ENCODE peak calls at places on chromosome 17, in nine cellular contexts. F is H1, G is endothelial cell of umbilical vein, U is HCT116, N is suprapubic skin, Y is Panc1, V is transverse colon, S is HL-60, X is stomach. O is an unnamed sample.

GRCh38 chr17:1399366-1399678 is 700 bp downstream of the YWHAE start:
- DNase-seq in Y (no peak), F (no peak), U (no peak), S (peak; percentile 9), V (no peak), X (peak; percentile 45), G (peak; percentile 42), N (peak; percentile 79), O (peak; percentile 89)

GRCh38 chr17:45093444-45094110 is 32.5 kb downstream of the NMT1 start:
- DNase-seq in Y (no peak), S (no peak), F (no peak), V (no peak), N (no peak), X (no peak), G (no peak), U (no peak), O (no peak)

GRCh38 chr17:78348055-78348745 is 11.7 kb downstream of the SOCS3 start:
- DNase-seq in V (no peak), G (no peak), S (no peak), N (no peak), U (no peak), F (no peak), X (no peak), Y (no peak), O (no peak)

GRCh38 chr17:50137050-50137449 is 7.1 kb upstream of the SAMD14 start:
- DNase-seq in V (no peak), G (no peak), N (no peak), F (no peak), S (no peak), Y (no peak), X (no peak), U (no peak), O (no peak)

GRCh38 chr17:59377410-59377809 is 46.0 kb downstream of the YPEL2 start:
- DNase-seq in V (no peak), Y (no peak), S (no peak), F (no peak), N (no peak), X (no peak), U (no peak), G (peak; percentile 94), O (no peak)

GRCh38 chr17:67528751-67529436 is 151.8 kb downstream of the PITPNC1 start:
- DNase-seq in G (peak; percentile 94), U (peak; percentile 84), F (peak; percentile 67), N (peak; percentile 80), Y (peak; percentile 13), V (peak; percentile 71), S (no peak), X (peak; percentile 80), O (peak; percentile 82)

GRCh38 chr17:967122-967521 is 12.5 kb downstream of the NXN start:
- DNase-seq in Y (no peak), V (no peak), G (no peak), U (no peak), S (no peak), F (no peak), N (no peak), X (no peak), O (no peak)

GRCh38 chr17:80109066-80109618 is 7.8 kb downstream of the GAA start:
- DNase-seq in F (no peak), U (no peak), N (peak; percentile 46), G (no peak), X (no peak), V (no peak), Y (no peak), S (no peak), O (peak; percentile 41)

GRCh38 chr17:17990282-17990681 is 17.6 kb downstream of the DRC3 start:
- DNase-seq in S (no peak), V (no peak), U (no peak), X (no peak), Y (no peak), F (no peak), N (no peak), G (no peak), O (no peak)

GRCh38 chr17:69462882-69463281 is 48.4 kb downstream of the MAP2K6 start:
- DNase-seq in S (no peak), X (no peak), V (no peak), N (no peak), U (no peak), F (no peak), Y (no peak), G (no peak), O (no peak)

GRCh38 chr17:69457603-69458002 is 43.1 kb downstream of the MAP2K6 start:
- DNase-seq in S (no peak), G (no peak), F (no peak), V (no peak), Y (no peak), U (no peak), N (no peak), X (no peak), O (no peak)

GRCh38 chr17:69462010-69462409 is 47.5 kb downstream of the MAP2K6 start:
- DNase-seq in N (no peak), S (no peak), U (no peak), V (no peak), F (no peak), X (no peak), Y (no peak), G (no peak), O (no peak)

GRCh38 chr17:69466451-69466850 is 52.0 kb downstream of the MAP2K6 start:
- DNase-seq in X (no peak), S (no peak), Y (no peak), G (no peak), V (no peak), U (no peak), F (no peak), N (no peak), O (no peak)

DNA sequence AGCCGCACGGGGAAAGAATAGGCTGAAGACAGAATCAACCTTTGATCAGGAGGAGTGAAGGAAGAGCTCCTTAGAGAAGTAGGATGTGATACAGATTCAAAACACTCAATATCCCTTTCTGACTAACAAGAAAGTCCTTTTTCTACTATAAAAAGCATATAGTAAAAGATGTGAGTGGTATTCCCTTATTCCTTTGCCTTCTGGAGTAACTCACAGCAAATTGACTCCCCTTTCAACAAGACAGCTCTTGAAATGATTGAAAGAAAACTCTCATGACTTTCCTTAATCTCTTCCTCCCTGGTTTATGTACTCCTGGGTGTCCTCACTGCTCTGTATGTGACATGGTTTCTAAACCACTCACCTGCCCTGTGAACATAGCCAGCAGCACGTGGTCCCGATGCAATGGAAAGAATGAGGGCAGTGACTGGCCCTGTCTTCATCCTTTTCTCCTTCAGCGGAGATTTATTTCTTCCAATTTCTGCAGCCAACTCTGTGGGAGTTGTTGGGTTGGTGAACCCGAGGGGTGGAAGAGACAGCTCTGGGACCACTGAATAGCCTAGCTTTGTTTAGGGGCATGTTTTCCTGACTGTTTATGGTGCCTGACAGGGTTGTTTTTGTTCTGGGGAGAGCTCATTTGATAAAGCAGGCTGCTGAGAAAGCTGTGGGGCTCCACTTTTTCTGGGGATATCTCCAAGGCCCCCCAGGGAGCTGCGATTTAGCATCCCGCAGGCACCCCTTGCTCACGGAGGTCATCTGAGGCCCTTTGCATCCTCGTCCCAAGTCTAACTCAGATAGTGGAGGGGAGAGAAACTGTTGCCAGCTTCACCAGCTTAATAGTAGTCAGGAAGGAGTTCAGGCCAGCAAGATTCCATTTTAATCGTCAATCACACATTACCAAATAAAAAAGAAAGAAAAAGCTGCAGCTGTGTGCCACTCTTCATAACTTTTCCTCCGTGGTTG is 46.7 kb downstream of the MAP2K6 start:
- DNase-seq in G (no peak), X (no peak), V (no peak), Y (no peak), U (no peak), F (no peak), S (no peak), N (no peak), O (no peak)
- H3K4me3 ChIP-seq in G (no peak overlapping the region), X (no peak overlapping the region), V (no peak overlapping the region), Y (no peak overlapping the region), U (no peak overlapping the region), F (no peak overlapping the region), S (no peak overlapping the region), N (no peak overlapping the region), O (no peak overlapping the region)

DNA sequence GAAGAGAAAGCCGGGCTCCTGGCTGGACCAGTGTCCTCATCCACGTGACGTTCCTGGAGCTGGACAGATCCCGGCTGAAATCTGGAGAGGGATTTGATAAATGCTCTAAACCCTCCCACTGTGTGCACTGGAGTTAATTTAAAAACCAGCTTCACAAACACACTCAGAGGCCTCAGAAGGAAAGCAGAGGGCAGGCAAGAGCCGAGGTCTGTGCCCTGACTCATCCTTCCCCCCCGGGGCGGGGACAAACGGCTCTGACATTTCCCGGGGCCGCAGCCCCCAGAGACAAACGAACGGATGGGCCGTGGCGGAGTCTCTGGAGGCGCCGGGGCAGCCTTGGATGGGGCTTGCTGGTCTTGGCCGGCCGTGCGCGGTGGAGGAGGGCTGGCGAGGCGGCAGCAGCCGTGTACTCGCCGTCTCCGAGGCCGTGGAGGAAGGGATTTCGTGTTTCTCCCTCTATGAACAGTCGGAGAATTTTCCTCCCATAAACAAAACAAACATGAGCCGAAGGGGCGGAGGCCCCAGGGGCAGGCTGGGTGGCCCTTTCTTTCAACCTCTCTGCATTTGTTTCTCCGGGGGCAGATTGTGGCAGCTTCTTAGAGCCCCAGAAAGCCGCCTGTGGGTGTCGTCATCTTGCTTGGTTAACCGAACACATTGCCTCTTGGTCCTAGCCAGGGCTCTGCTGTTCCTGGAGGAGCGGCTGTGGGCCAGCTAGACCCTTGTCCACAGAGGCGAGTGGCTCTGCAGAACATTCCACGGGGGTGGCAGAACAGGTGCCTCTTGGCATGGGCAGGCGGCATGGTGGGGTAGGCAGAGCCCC is 94.3 kb downstream of the NTN1 start:
- DNase-seq in F (peak; percentile 85), Y (no peak), U (no peak), S (no peak), V (peak; percentile 48), X (peak; percentile 27), G (peak; percentile 4), N (peak; percentile 86), O (no peak)
- TF ChIP-seq POLR2AphosphoS5 in F (no peak), Y (no peak), U (no peak), S (no peak), V (no peak), X (peak; percentile 50), G (no peak), N (no peak), O (no peak)

DNA sequence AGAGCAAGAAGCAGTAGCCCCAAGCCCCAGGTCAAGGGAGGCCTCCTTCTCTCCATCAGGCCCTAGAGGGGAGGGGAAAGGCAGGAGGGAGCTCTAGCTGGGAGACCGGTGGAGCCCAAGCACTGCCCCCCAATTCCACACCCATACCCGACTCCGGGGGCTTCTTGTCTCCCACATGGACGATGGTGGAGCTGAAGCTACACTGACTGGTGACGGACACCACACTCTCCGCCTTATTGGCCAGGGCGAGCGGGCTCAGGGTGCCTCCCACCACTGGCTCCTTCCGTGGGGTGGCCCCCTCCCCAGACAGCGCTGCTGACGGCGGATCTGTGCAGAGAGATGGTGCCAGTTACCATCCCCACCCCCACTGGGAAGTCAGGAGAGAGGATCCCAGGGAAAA is 6.4 kb downstream of the PER1 start:
- DNase-seq in V (no peak), X (no peak), U (no peak), N (peak; percentile 67), Y (no peak), S (no peak), F (no peak), G (no peak), O (no peak)
- TF ChIP-seq CTCF in V (no peak), X (no peak), U (no peak), N (no peak), Y (no peak), S (no peak), F (no peak), G (no peak), O (no peak)

DNA sequence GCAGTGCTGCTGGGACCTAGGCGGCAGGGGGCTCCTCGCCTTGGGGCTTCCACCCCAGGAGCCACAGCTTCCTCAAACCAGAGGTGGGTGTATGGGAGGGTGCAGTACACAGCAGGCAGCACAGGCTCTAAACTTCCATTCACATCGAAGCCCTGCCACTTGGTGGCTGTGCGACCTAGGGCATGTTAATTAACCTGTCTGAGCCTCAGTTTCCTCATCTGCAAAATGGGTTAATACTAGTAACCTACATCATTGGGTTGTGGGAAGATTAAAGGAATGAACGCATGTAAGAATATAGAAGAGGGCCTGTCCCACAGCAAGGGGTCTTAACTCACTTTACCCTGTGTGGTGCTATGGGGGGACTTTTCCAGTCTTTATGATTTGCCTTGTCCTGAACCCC is 26.8 kb upstream of the LHX1 start:
- DNase-seq in N (no peak), F (no peak), U (no peak), Y (no peak), X (no peak), S (no peak), G (no peak), V (no peak), O (no peak)
- H3K4me3 ChIP-seq in N (no peak overlapping the region), F (no peak overlapping the region), U (no peak overlapping the region), Y (no peak overlapping the region), X (no peak overlapping the region), S (no peak overlapping the region), G (no peak overlapping the region), V (no peak overlapping the region), O (no peak overlapping the region)